ENCODE peak calls at places on chromosomes 12 and 14, in six cellular contexts. S, M, T, Y, F and E are unnamed samples.

GRCh38 chr12:115337693-115338543 is 653.9 kb upstream of the TBX3 start:
- DNase-seq in Y (no peak), S (no peak), T (peak; percentile 94), M (no peak), F (no peak), E (peak; percentile 48)

GRCh38 chr14:90624732-90625444 is 191.3 kb downstream of the TTC7B start:
- DNase-seq in Y (no peak), F (no peak), S (no peak), M (peak; percentile 89), T (no peak), E (no peak)

GRCh38 chr14:21902561-21903199 is 229.1 kb upstream of the OR4E1 start:
- DNase-seq in M (no peak), T (no peak), Y (peak; percentile 45), F (no peak), S (no peak), E (no peak)

GRCh38 chr14:75340921-75341320 is 62.3 kb downstream of the FOS start:
- DNase-seq in S (no peak), F (no peak), Y (peak; percentile 65), M (no peak), T (no peak), E (no peak)

GRCh38 chr12:68177562-68177961 is 18.0 kb upstream of the IFNG start:
- DNase-seq in M (peak; percentile 3), T (no peak), F (no peak), Y (no peak), S (no peak), E (no peak)

GRCh38 chr12:56479625-56480024 is 8.3 kb downstream of the GLS2 start:
- DNase-seq in T (no peak), Y (no peak), M (no peak), S (no peak), F (no peak), E (no peak)

GRCh38 chr14:20684662-20685456 is 499 bp downstream of the RNASE4 start:
- DNase-seq in M (no peak), Y (peak; percentile 15), T (peak; percentile 64), S (no peak), F (no peak), E (no peak)

GRCh38 chr12:83216230-83216629 is 529.5 kb downstream of the TMTC2 start:
- DNase-seq in F (no peak), Y (no peak), M (no peak), T (no peak), S (no peak), E (no peak)

GRCh38 chr12:121802843-121803698 is 738 bp upstream of the SETD1B start:
- DNase-seq in T (peak; percentile 96), Y (peak; percentile 95), F (peak; percentile 81), M (peak; percentile 98), S (peak; percentile 95), E (peak; percentile 88)

GRCh38 chr14:64646103-64646502 is 58.1 kb upstream of the PLEKHG3 start:
- DNase-seq in Y (no peak), S (no peak), M (no peak), F (no peak), T (peak; percentile 45), E (no peak)

GRCh38 chr14:99883866-99884650 is 90.8 kb downstream of the EML1 start:
- DNase-seq in T (no peak), S (no peak), M (no peak), Y (no peak), F (no peak), E (no peak)

GRCh38 chr14:105226198-105226597 is 22.1 kb upstream of the BTBD6 start:
- DNase-seq in F (no peak), S (no peak), M (no peak), T (no peak), Y (no peak), E (no peak)

GRCh38 chr12:19884081-19884480 is 444.8 kb downstream of the AEBP2 start:
- DNase-seq in T (no peak), F (no peak), Y (no peak), M (no peak), S (no peak), E (no peak)

GRCh38 chr14:56046999-56047398 is 71.2 kb upstream of the PELI2 start:
- DNase-seq in T (no peak), Y (no peak), F (no peak), S (no peak), M (no peak), E (no peak)

GRCh38 chr14:64951724-64952123 is 9.2 kb upstream of the GPX2 start:
- DNase-seq in Y (no peak), S (no peak), T (no peak), F (no peak), M (no peak), E (no peak)

GRCh38 chr14:52314521-52315354 is 626 bp downstream of the PTGER2 start:
- DNase-seq in S (peak; percentile 51), M (peak; percentile 68), Y (peak; percentile 8), T (peak; percentile 37), F (peak; percentile 21), E (peak; percentile 75)

GRCh38 chr14:62696969-62697328 is 348.3 kb downstream of the KCNH5 start:
- DNase-seq in Y (no peak), T (no peak), M (no peak), S (no peak), F (no peak), E (no peak)

GRCh38 chr14:64702493-64703392 is 1.5 kb upstream of the PLEKHG3 start:
- DNase-seq in Y (no peak), S (no peak), M (peak; percentile 92), F (peak; percentile 43), T (no peak), E (peak; percentile 88)

GRCh38 chr12:107131832-107132616 is 38.7 kb upstream of the CRY1 start:
- DNase-seq in F (no peak), Y (peak; percentile 18), S (peak; percentile 56), T (peak; percentile 66), M (peak; percentile 94), E (peak; percentile 50)

GRCh38 chr12:24416423-24417109 is 467.1 kb upstream of the SOX5 start:
- DNase-seq in M (no peak), F (no peak), Y (no peak), S (no peak), T (no peak), E (no peak)

GRCh38 chr12:131468206-131468605 is 242.7 kb upstream of the SFSWAP start:
- DNase-seq in F (no peak), S (no peak), T (no peak), Y (no peak), M (no peak), E (no peak)

GRCh38 chr12:91777268-91777997 is 368.2 kb downstream of the BTG1 start:
- DNase-seq in S (no peak), Y (no peak), T (peak; percentile 14), F (no peak), M (no peak), E (no peak)

GRCh38 chr14:99831915-99832314 is 38.7 kb downstream of the EML1 start:
- DNase-seq in M (no peak), S (no peak), Y (no peak), F (no peak), T (no peak), E (no peak)

GRCh38 chr14:23123419-23123818 is 4.4 kb upstream of the CEBPE start:
- DNase-seq in S (no peak), F (no peak), M (peak; percentile 92), T (no peak), Y (no peak), E (no peak)

GRCh38 chr12:50287271-50287670 is 4.0 kb upstream of the LIMA1 start:
- DNase-seq in Y (no peak), T (no peak), F (no peak), M (no peak), S (no peak), E (no peak)

GRCh38 chr12:27969901-27970390 is 2.6 kb downstream of the PTHLH start:
- DNase-seq in M (peak; percentile 63), Y (no peak), F (no peak), S (peak; percentile 80), T (peak; percentile 69), E (no peak)

GRCh38 chr12:46483572-46484395 is 111.2 kb upstream of the SLC38A2 start:
- DNase-seq in S (no peak), T (peak; percentile 37), Y (no peak), M (no peak), F (no peak), E (no peak)

GRCh38 chr14:37329189-37330001 is 131.7 kb downstream of the MIPOL1 start:
- DNase-seq in T (no peak), M (no peak), F (no peak), S (no peak), Y (no peak), E (no peak)

GRCh38 chr12:124527861-124528561 is 39.4 kb downstream of the NCOR2 start:
- DNase-seq in F (no peak), S (no peak), Y (no peak), T (peak; percentile 69), M (no peak), E (no peak)

GRCh38 chr14:34254596-34254995 is 207.4 kb downstream of the SPTSSA start:
- DNase-seq in Y (no peak), S (no peak), F (no peak), M (no peak), T (no peak), E (no peak)

GRCh38 chr12:57092529-57092862 is 3.6 kb downstream of the NAB2 start:
- DNase-seq in S (peak; percentile 5), T (no peak), M (no peak), F (no peak), Y (no peak), E (no peak)